ENCODE peak calls at places on chromosomes 4 and X, in five cellular contexts. X is HCT116, S is K562, C is HepG2, B is H1. L is an unnamed sample.

GRCh38 chr4:98555798-98556445 is 102.5 kb downstream of the TSPAN5 start:
- DNase-seq in X (no peak), S (no peak), C (no peak), B (no peak), L (no peak)

GRCh38 chrX:68895339-68896250 is 66.8 kb downstream of the EFNB1 start:
- DNase-seq in X (no peak), S (peak; percentile 29), C (peak; percentile 3), B (no peak), L (no peak)

GRCh38 chr4:90187148-90187884 is 60.1 kb downstream of the CCSER1 start:
- DNase-seq in X (no peak), S (no peak), C (no peak), B (no peak), L (peak; percentile 35)

GRCh38 chr4:66294626-66295025 is 624.3 kb upstream of the EPHA5 start:
- DNase-seq in X (no peak), S (no peak), C (no peak), B (no peak), L (no peak)

GRCh38 chr4:27003602-27004238 is 143.1 kb downstream of the STIM2 start:
- DNase-seq in X (no peak), S (no peak), C (no peak), B (no peak), L (no peak)

GRCh38 chr4:105963461-105964400 is 68.5 kb downstream of the NPNT start:
- DNase-seq in X (peak; percentile 24), S (peak; percentile 49), C (no peak), B (no peak), L (no peak)

GRCh38 chr4:56264861-56265260 is 122.4 kb downstream of the AASDH start:
- DNase-seq in X (no peak), S (no peak), C (no peak), B (no peak), L (no peak)

GRCh38 chr4:78562687-78563086 is 11.1 kb downstream of the ANXA3 start:
- DNase-seq in X (no peak), S (no peak), C (no peak), B (no peak), L (no peak)

GRCh38 chrX:30957753-30958152 is 68.7 kb upstream of the TAB3 start:
- DNase-seq in X (no peak), S (no peak), C (peak; percentile 20), B (no peak), L (no peak)

GRCh38 chr4:4440333-4441061 is 53.6 kb downstream of the NSG1 start:
- DNase-seq in X (no peak), S (no peak), C (no peak), B (no peak), L (peak; percentile 52)

GRCh38 chr4:4438891-4439290 is 52.0 kb downstream of the NSG1 start:
- DNase-seq in X (no peak), S (no peak), C (no peak), B (no peak), L (no peak)

GRCh38 chr4:4437798-4438470 is 51.0 kb downstream of the NSG1 start:
- DNase-seq in X (no peak), S (no peak), C (no peak), B (no peak), L (no peak)

GRCh38 chr4:4436244-4436823 is 49.4 kb downstream of the NSG1 start:
- DNase-seq in X (no peak), S (no peak), C (no peak), B (no peak), L (no peak)

DNA sequence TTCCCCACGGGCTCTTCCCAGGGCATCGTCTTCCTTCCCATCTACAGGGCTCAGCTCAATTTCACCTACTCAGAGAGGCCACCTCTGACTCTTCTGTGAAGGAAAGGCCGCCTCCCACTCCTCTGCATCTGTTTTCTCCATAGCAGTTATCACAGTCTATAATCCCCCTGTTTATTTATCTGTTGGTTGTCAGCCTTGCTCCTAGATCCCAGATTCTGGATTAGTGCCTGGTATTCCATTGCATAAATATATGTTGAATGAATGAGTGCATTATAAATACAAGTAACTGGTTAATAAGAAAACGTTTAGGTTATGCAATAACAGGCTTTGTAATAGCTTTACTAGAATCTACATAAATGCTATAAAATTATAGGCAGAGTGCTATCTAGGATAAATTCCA is 52.9 kb downstream of the NSG1 start:
- DNase-seq in X (no peak), S (no peak), C (no peak), B (no peak), L (no peak)
- TF ChIP-seq SRF in X (no peak), S (no peak), C (no peak), B (no peak), L (no peak)

GRCh38 chrX:84155938-84156337 is 32.1 kb downstream of the RPS6KA6 start:
- DNase-seq in X (no peak), S (no peak), C (no peak), B (no peak), L (no peak)
- TF ChIP-seq SRF in X (no peak), S (no peak), C (no peak), B (no peak), L (no peak)

GRCh38 chr4:151048913-151049312 is 33.8 kb upstream of the LRBA start:
- DNase-seq in X (no peak), S (no peak), C (no peak), B (no peak), L (no peak)
- TF ChIP-seq SRF in X (no peak), S (no peak), C (no peak), B (no peak), L (no peak)

DNA sequence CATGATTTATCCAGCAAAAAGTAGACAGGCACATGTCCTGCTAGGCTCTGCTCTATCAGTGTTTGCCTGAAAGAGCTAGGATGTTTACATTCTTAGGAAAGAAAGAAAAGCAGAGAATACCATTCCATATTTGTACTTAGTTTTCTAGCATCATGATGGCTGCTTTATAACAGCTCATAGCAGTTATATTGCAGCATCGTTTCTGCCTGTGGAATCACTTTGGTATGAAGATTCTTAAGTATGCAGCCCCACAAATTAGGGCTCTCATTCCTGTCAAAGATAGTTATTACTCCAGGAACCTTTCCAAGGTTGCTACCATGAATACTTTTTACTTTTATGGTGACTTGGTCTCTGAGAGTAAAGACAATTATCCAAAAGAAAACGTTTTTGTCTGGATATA is 119.0 kb upstream of the MYOZ2 start:
- DNase-seq in X (no peak), S (no peak), C (no peak), B (no peak), L (no peak)
- TF ChIP-seq SRF in X (no peak), S (no peak), C (no peak), B (no peak), L (no peak)

GRCh38 chrX:120015145-120016067 is 62.1 kb downstream of the RHOXF2B start:
- DNase-seq in X (no peak), S (no peak), C (no peak), B (no peak), L (no peak)
- TF ChIP-seq SRF in X (no peak), S (no peak), C (no peak), B (no peak), L (no peak)

L was measured in GM12878.